ENCODE peak calls at places on chromosomes 12 and 14, in eight cellular contexts. One of them, this sample, is unnamed.

GRCh38 chr14:50778757-50779483 is 52.0 kb downstream of the NIN start:
- DNase-seq in Caki2: no peak
- DNase-seq in hippocampal formation: no peak
- DNase-seq in HFFc6: peak
- DNase-seq in Panc1: no peak
- DNase-seq in left lobe of liver: no peak
- DNase-seq in NCI-H1105 treated with DMSO at 0.1 percent for 48 hours: no peak
- DNase-seq in left colon: no peak
- DNase-seq in this sample: no peak

GRCh38 chr14:61221906-61222305 is 59.2 kb downstream of the TMEM30B start:
- DNase-seq in Caki2: no peak
- DNase-seq in hippocampal formation: no peak
- DNase-seq in HFFc6: no peak
- DNase-seq in Panc1: no peak
- DNase-seq in left lobe of liver: no peak
- DNase-seq in NCI-H1105 treated with DMSO at 0.1 percent for 48 hours: peak
- DNase-seq in left colon: no peak
- DNase-seq in this sample: no peak

GRCh38 chr12:9786726-9787339 is 26.1 kb upstream of the CD69 start:
- DNase-seq in Caki2: no peak
- DNase-seq in hippocampal formation: no peak
- DNase-seq in HFFc6: no peak
- DNase-seq in Panc1: no peak
- DNase-seq in left lobe of liver: no peak
- DNase-seq in NCI-H1105 treated with DMSO at 0.1 percent for 48 hours: no peak
- DNase-seq in left colon: no peak
- DNase-seq in this sample: no peak

GRCh38 chr14:77043984-77044485 is 15.5 kb upstream of the IRF2BPL start:
- DNase-seq in Caki2: no peak
- DNase-seq in hippocampal formation: no peak
- DNase-seq in HFFc6: no peak
- DNase-seq in Panc1: no peak
- DNase-seq in left lobe of liver: no peak
- DNase-seq in NCI-H1105 treated with DMSO at 0.1 percent for 48 hours: no peak
- DNase-seq in left colon: no peak
- DNase-seq in this sample: no peak

GRCh38 chr12:28883406-28883997 is 265.6 kb upstream of the FAR2 start:
- DNase-seq in Caki2: no peak
- DNase-seq in hippocampal formation: no peak
- DNase-seq in HFFc6: no peak
- DNase-seq in Panc1: no peak
- DNase-seq in left lobe of liver: no peak
- DNase-seq in NCI-H1105 treated with DMSO at 0.1 percent for 48 hours: no peak
- DNase-seq in left colon: no peak
- DNase-seq in this sample: no peak

GRCh38 chr12:128794661-128795529 is 28.9 kb downstream of the SLC15A4 start:
- DNase-seq in Caki2: no peak
- DNase-seq in hippocampal formation: no peak
- DNase-seq in HFFc6: no peak
- DNase-seq in Panc1: no peak
- DNase-seq in left lobe of liver: no peak
- DNase-seq in NCI-H1105 treated with DMSO at 0.1 percent for 48 hours: no peak
- DNase-seq in left colon: no peak
- DNase-seq in this sample: no peak

GRCh38 chr14:22466520-22466919 is 122.5 kb downstream of the DAD1 start:
- DNase-seq in Caki2: no peak
- DNase-seq in hippocampal formation: no peak
- DNase-seq in HFFc6: no peak
- DNase-seq in Panc1: no peak
- DNase-seq in left lobe of liver: no peak
- DNase-seq in NCI-H1105 treated with DMSO at 0.1 percent for 48 hours: no peak
- DNase-seq in left colon: no peak
- DNase-seq in this sample: no peak

GRCh38 chr14:103828315-103828967 is 18.9 kb downstream of the PPP1R13B start:
- DNase-seq in Caki2: no peak
- DNase-seq in hippocampal formation: no peak
- DNase-seq in HFFc6: no peak
- DNase-seq in Panc1: no peak
- DNase-seq in left lobe of liver: peak
- DNase-seq in NCI-H1105 treated with DMSO at 0.1 percent for 48 hours: no peak
- DNase-seq in left colon: no peak
- DNase-seq in this sample: no peak

GRCh38 chr12:78442454-78442801 is 422.1 kb upstream of the SYT1 start:
- DNase-seq in Caki2: no peak
- DNase-seq in hippocampal formation: no peak
- DNase-seq in HFFc6: peak
- DNase-seq in Panc1: no peak
- DNase-seq in left lobe of liver: no peak
- DNase-seq in NCI-H1105 treated with DMSO at 0.1 percent for 48 hours: no peak
- DNase-seq in left colon: no peak
- DNase-seq in this sample: no peak

GRCh38 chr14:51293149-51293925 is 53.3 kb downstream of the TMX1 start:
- DNase-seq in Caki2: no peak
- DNase-seq in hippocampal formation: no peak
- DNase-seq in HFFc6: peak
- DNase-seq in Panc1: no peak
- DNase-seq in left lobe of liver: no peak
- DNase-seq in NCI-H1105 treated with DMSO at 0.1 percent for 48 hours: no peak
- DNase-seq in left colon: no peak
- DNase-seq in this sample: no peak

GRCh38 chr14:31320922-31321779 is 99.2 kb downstream of the HEATR5A start:
- DNase-seq in Caki2: no peak
- DNase-seq in hippocampal formation: no peak
- DNase-seq in HFFc6: no peak
- DNase-seq in Panc1: no peak
- DNase-seq in left lobe of liver: no peak
- DNase-seq in NCI-H1105 treated with DMSO at 0.1 percent for 48 hours: no peak
- DNase-seq in left colon: no peak
- DNase-seq in this sample: no peak

GRCh38 chr14:102392506-102392905 is 29.8 kb downstream of the TECPR2 start:
- DNase-seq in Caki2: no peak
- DNase-seq in hippocampal formation: no peak
- DNase-seq in HFFc6: peak
- DNase-seq in Panc1: no peak
- DNase-seq in left lobe of liver: no peak
- DNase-seq in NCI-H1105 treated with DMSO at 0.1 percent for 48 hours: no peak
- DNase-seq in left colon: no peak
- DNase-seq in this sample: no peak

GRCh38 chr12:12616512-12617275 is 5.0 kb downstream of the CREBL2 start:
- DNase-seq in Caki2: no peak
- DNase-seq in hippocampal formation: peak
- DNase-seq in HFFc6: no peak
- DNase-seq in Panc1: no peak
- DNase-seq in left lobe of liver: no peak
- DNase-seq in NCI-H1105 treated with DMSO at 0.1 percent for 48 hours: no peak
- DNase-seq in left colon: no peak
- DNase-seq in this sample: no peak

GRCh38 chr14:98926151-98926550 is 345.8 kb downstream of the BCL11B start:
- DNase-seq in Caki2: no peak
- DNase-seq in hippocampal formation: no peak
- DNase-seq in HFFc6: no peak
- DNase-seq in Panc1: no peak
- DNase-seq in left lobe of liver: no peak
- DNase-seq in NCI-H1105 treated with DMSO at 0.1 percent for 48 hours: no peak
- DNase-seq in left colon: no peak
- DNase-seq in this sample: no peak

GRCh38 chr12:68069276-68069675 is 80.0 kb downstream of the IFNG-AS1 start:
- DNase-seq in Caki2: no peak
- DNase-seq in hippocampal formation: no peak
- DNase-seq in HFFc6: no peak
- DNase-seq in Panc1: no peak
- DNase-seq in left lobe of liver: no peak
- DNase-seq in NCI-H1105 treated with DMSO at 0.1 percent for 48 hours: no peak
- DNase-seq in left colon: no peak
- DNase-seq in this sample: no peak

GRCh38 chr12:120468846-120469449 is 600 bp downstream of the SRSF9 start:
- DNase-seq in Caki2: no peak
- DNase-seq in hippocampal formation: no peak
- DNase-seq in HFFc6: peak
- DNase-seq in Panc1: no peak
- DNase-seq in left lobe of liver: peak
- DNase-seq in NCI-H1105 treated with DMSO at 0.1 percent for 48 hours: no peak
- DNase-seq in left colon: peak
- DNase-seq in this sample: peak

GRCh38 chr14:96629082-96629481 is 126.9 kb downstream of the PAPOLA start:
- DNase-seq in Caki2: no peak
- DNase-seq in hippocampal formation: no peak
- DNase-seq in HFFc6: no peak
- DNase-seq in Panc1: no peak
- DNase-seq in left lobe of liver: peak
- DNase-seq in NCI-H1105 treated with DMSO at 0.1 percent for 48 hours: no peak
- DNase-seq in left colon: no peak
- DNase-seq in this sample: no peak

GRCh38 chr12:124921200-124922008 is 7.0 kb upstream of the UBC start:
- DNase-seq in Caki2: peak
- DNase-seq in hippocampal formation: no peak
- DNase-seq in HFFc6: peak
- DNase-seq in Panc1: no peak
- DNase-seq in left lobe of liver: no peak
- DNase-seq in NCI-H1105 treated with DMSO at 0.1 percent for 48 hours: no peak
- DNase-seq in left colon: peak
- DNase-seq in this sample: peak

GRCh38 chr12:26658991-26659390 is 174.0 kb downstream of the ITPR2 start:
- DNase-seq in Caki2: no peak
- DNase-seq in hippocampal formation: no peak
- DNase-seq in HFFc6: peak
- DNase-seq in Panc1: no peak
- DNase-seq in left lobe of liver: no peak
- DNase-seq in NCI-H1105 treated with DMSO at 0.1 percent for 48 hours: no peak
- DNase-seq in left colon: no peak
- DNase-seq in this sample: no peak

GRCh38 chr12:122354958-122355641 is 67.4 kb downstream of the CLIP1 start:
- DNase-seq in Caki2: no peak
- DNase-seq in hippocampal formation: peak
- DNase-seq in HFFc6: no peak
- DNase-seq in Panc1: no peak
- DNase-seq in left lobe of liver: no peak
- DNase-seq in NCI-H1105 treated with DMSO at 0.1 percent for 48 hours: no peak
- DNase-seq in left colon: no peak
- DNase-seq in this sample: no peak

GRCh38 chr12:108352591-108352990 is 13.5 kb upstream of the CMKLR1 start:
- DNase-seq in Caki2: no peak
- DNase-seq in hippocampal formation: no peak
- DNase-seq in HFFc6: no peak
- DNase-seq in Panc1: no peak
- DNase-seq in left lobe of liver: no peak
- DNase-seq in NCI-H1105 treated with DMSO at 0.1 percent for 48 hours: no peak
- DNase-seq in left colon: no peak
- DNase-seq in this sample: no peak

GRCh38 chr12:131894981-131895639 is 688 bp downstream of the ULK1 start:
- DNase-seq in Caki2: no peak
- DNase-seq in hippocampal formation: no peak
- DNase-seq in HFFc6: no peak
- DNase-seq in Panc1: no peak
- DNase-seq in left lobe of liver: no peak
- DNase-seq in NCI-H1105 treated with DMSO at 0.1 percent for 48 hours: no peak
- DNase-seq in left colon: peak
- DNase-seq in this sample: peak

GRCh38 chr12:100584261-100584660 is 10.8 kb downstream of the GAS2L3 start:
- DNase-seq in Caki2: no peak
- DNase-seq in hippocampal formation: no peak
- DNase-seq in HFFc6: no peak
- DNase-seq in Panc1: no peak
- DNase-seq in left lobe of liver: no peak
- DNase-seq in NCI-H1105 treated with DMSO at 0.1 percent for 48 hours: no peak
- DNase-seq in left colon: no peak
- DNase-seq in this sample: no peak

GRCh38 chr12:8453796-8454195 is 2.0 kb upstream of the CLEC6A start:
- DNase-seq in Caki2: no peak
- DNase-seq in hippocampal formation: no peak
- DNase-seq in HFFc6: no peak
- DNase-seq in Panc1: no peak
- DNase-seq in left lobe of liver: no peak
- DNase-seq in NCI-H1105 treated with DMSO at 0.1 percent for 48 hours: no peak
- DNase-seq in left colon: no peak
- DNase-seq in this sample: no peak

GRCh38 chr14:103008768-103009342 is 48.5 kb downstream of the CDC42BPB start:
- DNase-seq in Caki2: no peak
- DNase-seq in hippocampal formation: no peak
- DNase-seq in HFFc6: peak
- DNase-seq in Panc1: no peak
- DNase-seq in left lobe of liver: no peak
- DNase-seq in NCI-H1105 treated with DMSO at 0.1 percent for 48 hours: no peak
- DNase-seq in left colon: no peak
- DNase-seq in this sample: no peak

GRCh38 chr14:36996133-36996856 is 176.1 kb downstream of the SLC25A21 start:
- DNase-seq in Caki2: peak
- DNase-seq in hippocampal formation: no peak
- DNase-seq in HFFc6: peak
- DNase-seq in Panc1: no peak
- DNase-seq in left lobe of liver: no peak
- DNase-seq in NCI-H1105 treated with DMSO at 0.1 percent for 48 hours: no peak
- DNase-seq in left colon: no peak
- DNase-seq in this sample: no peak

GRCh38 chr12:75964150-75964549 is 67.4 kb downstream of the PHLDA1 start:
- DNase-seq in Caki2: no peak
- DNase-seq in hippocampal formation: no peak
- DNase-seq in HFFc6: no peak
- DNase-seq in Panc1: no peak
- DNase-seq in left lobe of liver: no peak
- DNase-seq in NCI-H1105 treated with DMSO at 0.1 percent for 48 hours: no peak
- DNase-seq in left colon: peak
- DNase-seq in this sample: peak